ENCODE peak calls at places on chromosomes 1 and 21, in ten cellular contexts. One of them, this sample, is unnamed.

GRCh38 chr1:117077267-117077666 is 17.1 kb downstream of the TTF2 start:
- DNase-seq in GDM1: no peak
- DNase-seq in NCI-H2171 treated with DMSO at 0.1 percent for 48 hours: no peak
- DNase-seq in psoas muscle: no peak
- DNase-seq in GM23248: peak
- DNase-seq in stimulated activated CD4-positive, alpha-beta T cell treated with anti-CD3 and anti-CD28 coated beads, Interleukin-15, amount 100 ng/mL, for 24 hours: peak
- DNase-seq in KBM-7: no peak
- DNase-seq in mucosa of descending colon: no peak
- DNase-seq in HTR-8/SVneo: no peak
- DNase-seq in hippocampal formation: no peak
- DNase-seq in this sample: no peak

GRCh38 chr21:14554948-14555347 is 8.8 kb upstream of the SAMSN1 start:
- DNase-seq in GDM1: no peak
- DNase-seq in NCI-H2171 treated with DMSO at 0.1 percent for 48 hours: no peak
- DNase-seq in psoas muscle: no peak
- DNase-seq in GM23248: peak
- DNase-seq in stimulated activated CD4-positive, alpha-beta T cell treated with anti-CD3 and anti-CD28 coated beads, Interleukin-15, amount 100 ng/mL, for 24 hours: peak
- DNase-seq in KBM-7: no peak
- DNase-seq in mucosa of descending colon: no peak
- DNase-seq in HTR-8/SVneo: no peak
- DNase-seq in hippocampal formation: no peak
- DNase-seq in this sample: no peak

GRCh38 chr21:44919913-44920693 is 596 bp downstream of the ITGB2 start:
- DNase-seq in GDM1: peak
- DNase-seq in NCI-H2171 treated with DMSO at 0.1 percent for 48 hours: no peak
- DNase-seq in psoas muscle: peak
- DNase-seq in GM23248: no peak
- DNase-seq in stimulated activated CD4-positive, alpha-beta T cell treated with anti-CD3 and anti-CD28 coated beads, Interleukin-15, amount 100 ng/mL, for 24 hours: peak
- DNase-seq in KBM-7: no peak
- DNase-seq in mucosa of descending colon: no peak
- DNase-seq in HTR-8/SVneo: no peak
- DNase-seq in hippocampal formation: no peak
- DNase-seq in this sample: no peak

GRCh38 chr1:109252893-109253802 is 3.8 kb downstream of the CELSR2 start:
- DNase-seq in GDM1: no peak
- DNase-seq in NCI-H2171 treated with DMSO at 0.1 percent for 48 hours: no peak
- DNase-seq in psoas muscle: peak
- DNase-seq in GM23248: no peak
- DNase-seq in stimulated activated CD4-positive, alpha-beta T cell treated with anti-CD3 and anti-CD28 coated beads, Interleukin-15, amount 100 ng/mL, for 24 hours: no peak
- DNase-seq in KBM-7: peak
- DNase-seq in mucosa of descending colon: peak
- DNase-seq in HTR-8/SVneo: no peak
- DNase-seq in hippocampal formation: peak
- DNase-seq in this sample: no peak

GRCh38 chr21:21968810-21969588 is 970.8 kb downstream of the NCAM2 start:
- DNase-seq in GDM1: no peak
- DNase-seq in NCI-H2171 treated with DMSO at 0.1 percent for 48 hours: no peak
- DNase-seq in psoas muscle: no peak
- DNase-seq in GM23248: no peak
- DNase-seq in stimulated activated CD4-positive, alpha-beta T cell treated with anti-CD3 and anti-CD28 coated beads, Interleukin-15, amount 100 ng/mL, for 24 hours: no peak
- DNase-seq in KBM-7: no peak
- DNase-seq in mucosa of descending colon: no peak
- DNase-seq in HTR-8/SVneo: no peak
- DNase-seq in hippocampal formation: no peak
- DNase-seq in this sample: no peak

GRCh38 chr1:201753492-201753891 is 75.5 kb upstream of the IPO9 start:
- DNase-seq in GDM1: no peak
- DNase-seq in NCI-H2171 treated with DMSO at 0.1 percent for 48 hours: no peak
- DNase-seq in psoas muscle: no peak
- DNase-seq in GM23248: no peak
- DNase-seq in stimulated activated CD4-positive, alpha-beta T cell treated with anti-CD3 and anti-CD28 coated beads, Interleukin-15, amount 100 ng/mL, for 24 hours: no peak
- DNase-seq in KBM-7: no peak
- DNase-seq in mucosa of descending colon: no peak
- DNase-seq in HTR-8/SVneo: no peak
- DNase-seq in hippocampal formation: no peak
- DNase-seq in this sample: no peak

GRCh38 chr1:93453911-93454310 is 6.0 kb downstream of the FNBP1L start:
- DNase-seq in GDM1: no peak
- DNase-seq in NCI-H2171 treated with DMSO at 0.1 percent for 48 hours: no peak
- DNase-seq in psoas muscle: no peak
- DNase-seq in GM23248: no peak
- DNase-seq in stimulated activated CD4-positive, alpha-beta T cell treated with anti-CD3 and anti-CD28 coated beads, Interleukin-15, amount 100 ng/mL, for 24 hours: no peak
- DNase-seq in KBM-7: no peak
- DNase-seq in mucosa of descending colon: no peak
- DNase-seq in HTR-8/SVneo: no peak
- DNase-seq in hippocampal formation: no peak
- DNase-seq in this sample: no peak

GRCh38 chr1:111746614-111746999 is 7.4 kb upstream of the INKA2 start:
- DNase-seq in GDM1: no peak
- DNase-seq in NCI-H2171 treated with DMSO at 0.1 percent for 48 hours: no peak
- DNase-seq in psoas muscle: no peak
- DNase-seq in GM23248: peak
- DNase-seq in stimulated activated CD4-positive, alpha-beta T cell treated with anti-CD3 and anti-CD28 coated beads, Interleukin-15, amount 100 ng/mL, for 24 hours: no peak
- DNase-seq in KBM-7: no peak
- DNase-seq in mucosa of descending colon: no peak
- DNase-seq in HTR-8/SVneo: no peak
- DNase-seq in hippocampal formation: no peak
- DNase-seq in this sample: no peak

GRCh38 chr1:6118415-6118814 is 61.7 kb downstream of the CHD5 start:
- DNase-seq in GDM1: no peak
- DNase-seq in NCI-H2171 treated with DMSO at 0.1 percent for 48 hours: no peak
- DNase-seq in psoas muscle: no peak
- DNase-seq in GM23248: peak
- DNase-seq in stimulated activated CD4-positive, alpha-beta T cell treated with anti-CD3 and anti-CD28 coated beads, Interleukin-15, amount 100 ng/mL, for 24 hours: no peak
- DNase-seq in KBM-7: no peak
- DNase-seq in mucosa of descending colon: no peak
- DNase-seq in HTR-8/SVneo: no peak
- DNase-seq in hippocampal formation: no peak
- DNase-seq in this sample: no peak

GRCh38 chr1:218711021-218711420 is 365.9 kb downstream of the TGFB2 start:
- DNase-seq in GDM1: no peak
- DNase-seq in NCI-H2171 treated with DMSO at 0.1 percent for 48 hours: no peak
- DNase-seq in psoas muscle: no peak
- DNase-seq in GM23248: peak
- DNase-seq in stimulated activated CD4-positive, alpha-beta T cell treated with anti-CD3 and anti-CD28 coated beads, Interleukin-15, amount 100 ng/mL, for 24 hours: no peak
- DNase-seq in KBM-7: no peak
- DNase-seq in mucosa of descending colon: no peak
- DNase-seq in HTR-8/SVneo: peak
- DNase-seq in hippocampal formation: no peak
- DNase-seq in this sample: no peak

GRCh38 chr1:202860744-202861419 is 28.1 kb downstream of the RABIF start:
- DNase-seq in GDM1: no peak
- DNase-seq in NCI-H2171 treated with DMSO at 0.1 percent for 48 hours: peak
- DNase-seq in psoas muscle: peak
- DNase-seq in GM23248: peak
- DNase-seq in stimulated activated CD4-positive, alpha-beta T cell treated with anti-CD3 and anti-CD28 coated beads, Interleukin-15, amount 100 ng/mL, for 24 hours: peak
- DNase-seq in KBM-7: peak
- DNase-seq in mucosa of descending colon: peak
- DNase-seq in HTR-8/SVneo: peak
- DNase-seq in hippocampal formation: no peak
- DNase-seq in this sample: peak

GRCh38 chr1:76160225-76160624 is 85.7 kb downstream of the ST6GALNAC3 start:
- DNase-seq in GDM1: no peak
- DNase-seq in NCI-H2171 treated with DMSO at 0.1 percent for 48 hours: no peak
- DNase-seq in psoas muscle: no peak
- DNase-seq in GM23248: no peak
- DNase-seq in stimulated activated CD4-positive, alpha-beta T cell treated with anti-CD3 and anti-CD28 coated beads, Interleukin-15, amount 100 ng/mL, for 24 hours: no peak
- DNase-seq in KBM-7: no peak
- DNase-seq in mucosa of descending colon: no peak
- DNase-seq in HTR-8/SVneo: no peak
- DNase-seq in hippocampal formation: no peak
- DNase-seq in this sample: no peak

GRCh38 chr1:225471453-225472301 is 43.8 kb upstream of the LBR start:
- DNase-seq in GDM1: no peak
- DNase-seq in NCI-H2171 treated with DMSO at 0.1 percent for 48 hours: no peak
- DNase-seq in psoas muscle: no peak
- DNase-seq in GM23248: no peak
- DNase-seq in stimulated activated CD4-positive, alpha-beta T cell treated with anti-CD3 and anti-CD28 coated beads, Interleukin-15, amount 100 ng/mL, for 24 hours: no peak
- DNase-seq in KBM-7: no peak
- DNase-seq in mucosa of descending colon: no peak
- DNase-seq in HTR-8/SVneo: no peak
- DNase-seq in hippocampal formation: no peak
- DNase-seq in this sample: no peak

GRCh38 chr1:219345953-219346352 is 172.3 kb downstream of the LYPLAL1 start:
- DNase-seq in GDM1: no peak
- DNase-seq in NCI-H2171 treated with DMSO at 0.1 percent for 48 hours: no peak
- DNase-seq in psoas muscle: no peak
- DNase-seq in GM23248: no peak
- DNase-seq in stimulated activated CD4-positive, alpha-beta T cell treated with anti-CD3 and anti-CD28 coated beads, Interleukin-15, amount 100 ng/mL, for 24 hours: no peak
- DNase-seq in KBM-7: no peak
- DNase-seq in mucosa of descending colon: no peak
- DNase-seq in HTR-8/SVneo: no peak
- DNase-seq in hippocampal formation: no peak
- DNase-seq in this sample: no peak

GRCh38 chr1:16153999-16154673 is 1.7 kb downstream of the EPHA2 start:
- DNase-seq in GDM1: no peak
- DNase-seq in NCI-H2171 treated with DMSO at 0.1 percent for 48 hours: no peak
- DNase-seq in psoas muscle: no peak
- DNase-seq in GM23248: no peak
- DNase-seq in stimulated activated CD4-positive, alpha-beta T cell treated with anti-CD3 and anti-CD28 coated beads, Interleukin-15, amount 100 ng/mL, for 24 hours: no peak
- DNase-seq in KBM-7: no peak
- DNase-seq in mucosa of descending colon: peak
- DNase-seq in HTR-8/SVneo: no peak
- DNase-seq in hippocampal formation: no peak
- DNase-seq in this sample: no peak